ENCODE peak calls at places on chromosome 16, in four cellular contexts. Q, O, R and F are unnamed samples.

GRCh38 chr16:72241930-72242329 is 70.0 kb upstream of the PMFBP1 start:
- DNase-seq in Q (peak; percentile 58), O (peak; percentile 21), R (peak; percentile 2), F (no peak)

GRCh38 chr16:69859105-69859969 is 91.8 kb upstream of the CLEC18A start:
- DNase-seq in Q (peak; percentile 88), O (peak; percentile 34), R (peak; percentile 21), F (no peak)

GRCh38 chr16:2470603-2471015 is 488 bp upstream of the NTN3 start:
- DNase-seq in Q (no peak), O (no peak), R (peak; percentile 67), F (no peak)

GRCh38 chr16:471353-472198 is 46.1 kb downstream of the RAB11FIP3 start:
- DNase-seq in Q (peak; percentile 89), O (peak; percentile 47), R (no peak), F (no peak)

GRCh38 chr16:54447606-54448440 is 161.2 kb upstream of the IRX3 start:
- DNase-seq in Q (peak; percentile 80), O (no peak), R (no peak), F (no peak)

GRCh38 chr16:75506567-75506966 is 11.3 kb upstream of the CHST6 start:
- DNase-seq in Q (no peak), O (peak; percentile 64), R (no peak), F (peak; percentile 15)

GRCh38 chr16:51577621-51578303 is 426.7 kb upstream of the SALL1 start:
- DNase-seq in Q (peak; percentile 96), O (no peak), R (no peak), F (no peak)

GRCh38 chr16:67872631-67873434 is at the start of gene EDC4:
- DNase-seq in Q (peak; percentile 77), O (peak; percentile 88), R (peak; percentile 87), F (peak; percentile 95)

GRCh38 chr16:19330801-19331484 is 45.4 kb downstream of the CLEC19A start:
- DNase-seq in Q (peak; percentile 74), O (no peak), R (no peak), F (no peak)